ENCODE peak calls at places on chromosome 13, in seven cellular contexts. M, L, X, E, I, S and H are unnamed samples.

GRCh38 chr13:99657848-99658265 is 156.6 kb downstream of the TM9SF2 start:
- DNase-seq in M (peak), X (peak), I (no peak), S (peak), L (peak), E (no peak), H (peak)

GRCh38 chr13:113869263-113869662 is 5.4 kb upstream of the GAS6 start:
- DNase-seq in E (no peak), M (no peak), S (no peak), L (no peak), I (no peak), X (no peak), H (no peak)

GRCh38 chr13:27044837-27045570 is 126.6 kb downstream of the USP12 start:
- DNase-seq in I (no peak), E (no peak), M (no peak), S (peak), X (no peak), L (no peak), H (no peak)

GRCh38 chr13:113631341-113632095 is 26.5 kb downstream of the ATP4B start:
- DNase-seq in L (no peak), E (peak), M (no peak), X (no peak), I (peak), S (no peak), H (peak)

GRCh38 chr13:48353590-48353989 is 50.0 kb downstream of the RB1 start:
- DNase-seq in L (no peak), I (no peak), S (no peak), X (no peak), E (no peak), M (no peak), H (no peak)

GRCh38 chr13:35349673-35350278 is 126.7 kb downstream of the MAB21L1 start:
- DNase-seq in M (no peak), E (no peak), X (peak), S (no peak), L (no peak), I (no peak), H (no peak)

GRCh38 chr13:50979187-50979586 is 69.6 kb downstream of the RNASEH2B start:
- DNase-seq in X (no peak), S (no peak), L (no peak), E (no peak), M (no peak), I (no peak), H (no peak)

GRCh38 chr13:100788540-100788939 is 113.9 kb upstream of the TMTC4 start:
- DNase-seq in L (no peak), I (no peak), E (no peak), X (no peak), M (no peak), S (no peak), H (no peak)

GRCh38 chr13:37540228-37540627 is 58.3 kb downstream of the POSTN start:
- DNase-seq in M (peak), X (no peak), L (no peak), S (no peak), I (no peak), E (no peak), H (no peak)

GRCh38 chr13:49524740-49525501 is 29.2 kb downstream of the PHF11 start:
- DNase-seq in L (no peak), X (no peak), M (no peak), E (no peak), I (no peak), S (no peak), H (no peak)

GRCh38 chr13:24279706-24280105 is 29.7 kb upstream of the C1QTNF9 start:
- DNase-seq in E (no peak), I (no peak), S (no peak), L (no peak), M (no peak), X (no peak), H (no peak)
- TF ChIP-seq CTCF in E (no peak), I (no peak), S (no peak), L (no peak), M (no peak), X (no peak), H (no peak)

DNA sequence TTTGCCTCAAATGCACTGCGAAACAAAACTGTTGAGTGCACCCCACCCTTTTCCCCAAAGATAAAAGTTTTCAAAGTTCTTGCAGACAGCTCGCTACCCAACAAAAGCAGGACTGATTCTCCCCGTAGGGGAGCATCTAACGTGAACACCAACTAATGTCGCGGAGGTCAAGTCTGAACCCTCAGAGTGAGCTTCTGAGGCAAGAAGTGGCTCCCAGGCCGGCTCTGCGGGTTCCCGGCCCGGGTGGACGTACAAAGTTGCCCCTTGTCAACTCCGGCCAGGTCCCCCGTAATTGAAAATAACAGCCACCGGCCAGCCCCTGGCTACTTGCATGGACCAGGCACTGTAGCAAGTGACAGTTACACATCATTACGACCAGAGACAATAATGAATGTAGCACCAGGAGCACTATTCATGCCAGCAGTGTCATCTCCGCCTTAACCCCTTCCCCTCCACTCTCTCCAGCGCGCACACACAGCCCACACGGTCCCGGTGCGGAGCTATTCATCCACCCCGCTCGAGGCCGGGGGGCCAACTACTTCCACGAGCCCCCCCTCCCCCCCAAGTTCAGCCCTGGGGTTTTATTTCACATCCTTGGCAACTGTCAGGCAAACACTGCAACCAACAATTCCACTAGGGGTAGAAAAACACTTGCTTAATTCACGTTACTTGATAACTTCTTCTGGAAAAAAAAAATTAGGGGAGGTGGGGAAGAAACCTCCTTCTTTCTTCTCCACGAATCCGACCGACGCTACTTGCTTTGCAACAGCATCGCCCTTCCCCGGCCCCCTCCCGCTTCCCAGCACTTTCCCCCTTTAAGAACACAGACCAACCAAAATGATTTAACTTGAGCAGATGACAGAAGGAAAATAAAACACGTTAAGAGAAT is 1.2 kb downstream of the KLF12 start:
- DNase-seq in S (peak), L (peak), X (peak), M (peak), I (peak), E (peak), H (peak)
- H3K4me3 ChIP-seq in S (peak), L (peak), X (peak), M (peak), I (peak), E (peak), H (peak)

GRCh38 chr13:92535222-92536006 is 691.2 kb upstream of the GPC6 start:
- DNase-seq in I (no peak), S (no peak), M (no peak), E (peak), X (no peak), L (no peak), H (no peak)

DNA sequence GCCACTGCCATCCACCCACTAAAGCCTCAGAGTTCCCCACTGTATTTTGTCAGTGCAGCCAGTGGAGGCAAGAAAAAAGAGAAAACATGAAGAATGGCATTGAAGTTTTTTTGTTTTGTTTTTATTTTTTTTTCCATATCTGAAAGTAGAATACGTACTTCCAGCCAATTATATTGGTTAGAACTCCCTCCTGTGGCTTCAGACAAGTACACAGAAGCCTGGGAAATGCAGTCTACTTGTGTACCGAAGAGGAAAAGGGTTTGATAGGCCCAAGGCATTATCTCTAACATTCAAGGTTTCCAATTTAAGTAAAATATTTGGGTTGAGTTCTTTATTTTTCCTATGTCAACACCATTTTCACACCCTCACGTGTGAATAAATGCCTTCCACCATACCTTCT is 696.2 kb upstream of the GPC6 start:
- DNase-seq in S (no peak), M (no peak), I (no peak), E (no peak), L (peak), X (no peak), H (no peak)
- TF ChIP-seq CTCF in S (no peak), M (no peak), I (no peak), E (no peak), L (peak), X (peak), H (no peak)

DNA sequence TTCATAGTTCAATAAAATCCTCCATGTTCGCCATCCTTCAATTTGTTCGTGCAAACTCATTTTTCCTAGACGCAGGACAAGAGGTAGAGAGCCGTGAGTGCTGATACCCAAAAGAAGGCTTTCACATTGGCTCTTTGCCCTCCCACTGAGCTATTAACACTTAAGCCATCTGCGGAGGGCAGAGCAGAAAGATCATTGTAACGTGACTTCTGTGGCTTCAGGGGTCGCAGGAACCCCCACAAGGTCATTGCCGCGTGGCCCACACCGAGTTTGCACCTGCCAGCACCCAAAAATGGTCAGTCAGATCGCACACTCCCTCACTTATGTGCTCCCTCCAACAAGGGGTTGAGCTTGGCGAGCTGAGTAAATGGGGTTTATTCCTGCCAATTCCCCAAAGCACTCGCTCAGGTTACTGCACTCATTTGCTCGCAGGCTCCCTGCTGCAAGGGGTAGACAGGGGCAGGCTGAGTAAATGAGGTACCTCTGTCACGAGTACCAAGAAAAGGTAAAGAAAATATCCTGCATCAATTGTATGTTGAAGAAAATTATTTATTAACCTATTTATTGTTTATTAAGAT is 144.1 kb downstream of the PRR20E start:
- DNase-seq in L (peak), M (no peak), I (no peak), E (no peak), S (no peak), X (no peak), H (no peak)
- H3K4me3 ChIP-seq in L (peak), M (no peak), I (no peak), E (no peak), S (no peak), X (no peak), H (no peak)

DNA sequence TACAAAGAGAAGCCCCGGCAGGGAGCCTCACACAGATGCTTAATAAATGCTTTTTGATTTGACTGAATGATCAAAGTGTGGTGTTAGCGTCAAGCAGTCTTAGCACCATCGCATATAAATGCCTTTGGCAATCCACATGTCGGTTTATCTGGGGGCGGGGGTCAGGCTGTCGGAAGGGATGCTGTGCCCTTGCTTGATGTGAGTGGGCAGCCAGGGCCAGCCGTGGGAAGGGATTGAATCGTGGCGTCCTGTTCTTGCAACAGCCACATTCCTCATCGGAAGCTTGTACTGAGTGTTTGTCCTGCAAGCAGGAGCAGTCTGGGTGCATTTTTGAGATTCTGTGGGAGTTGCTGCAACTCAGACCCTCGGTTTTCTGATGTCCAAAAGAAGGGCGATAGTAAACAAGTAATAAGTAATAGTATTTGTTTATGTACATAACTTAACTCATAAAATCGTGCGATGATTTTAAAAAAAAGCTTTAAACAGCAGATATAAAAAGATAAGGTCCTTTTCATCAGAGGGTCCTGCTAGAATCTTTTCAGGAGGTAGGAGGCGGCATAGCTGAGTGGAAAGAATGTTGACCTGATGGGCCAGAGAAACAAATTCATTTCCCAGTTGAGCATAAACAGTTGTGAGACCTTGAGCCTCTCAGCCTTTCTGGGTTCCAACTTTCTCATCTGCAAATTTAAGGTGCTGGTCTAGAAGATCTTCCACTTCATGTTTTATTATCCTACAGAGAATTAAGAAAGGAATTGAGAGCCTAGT is 173.3 kb downstream of the LACC1 start:
- DNase-seq in I (no peak), M (peak), E (no peak), X (peak), L (peak), S (no peak), H (peak)
- TF ChIP-seq CTCF in I (no peak), M (no peak), E (no peak), X (no peak), L (peak), S (no peak), H (peak)